ENCODE peak calls at places on chromosomes 1 and 21, in seven cellular contexts. B is NCI-H510A; N is activated CD4-positive, alpha-beta T cell treated with anti-CD3 and anti-CD28 coated beads for 24 hours; D is MM.1S; U is kidney epithelial cell; Y is activated T-helper 1 cell treated with anti-CD3 and anti-CD28 coated beads, Interleukin-12 subunit alpha, Interleukin-12 subunit beta, Interleukin-2, Interleukin-4 antibody, amounts not matched to agents 30 ng/mL and 10 ng/mL and 1 ng/mL, durations not matched to agents 14 hours and 24 hours and 36 hours; H is neuronal stem cell. F is an unnamed sample.

GRCh38 chr1:234656981-234657651 is 47.1 kb upstream of the IRF2BP2 start:
- DNase-seq in D (peak; percentile 11), U (peak; percentile 90), B (no peak), N (no peak), Y (no peak), H (no peak), F (peak; percentile 83)

GRCh38 chr21:37758997-37759396 is 157.3 kb downstream of the KCNJ6 start:
- DNase-seq in N (no peak), Y (no peak), D (peak; percentile 40), H (peak; percentile 17), B (peak; percentile 42), U (no peak), F (peak; percentile 23)

GRCh38 chr1:38239258-38239657 is 192.7 kb upstream of the POU3F1 start:
- DNase-seq in B (no peak), H (no peak), U (no peak), Y (no peak), D (no peak), N (no peak), F (no peak)

GRCh38 chr1:201016211-201016651 is 7.3 kb downstream of the KIF21B start:
- DNase-seq in B (no peak), N (no peak), U (no peak), D (no peak), H (no peak), Y (no peak), F (no peak)

GRCh38 chr1:165633624-165634023 is 2.6 kb downstream of the MGST3 start:
- DNase-seq in D (no peak), B (no peak), Y (no peak), N (no peak), H (no peak), U (no peak), F (no peak)

GRCh38 chr1:245143849-245144248 is 10.9 kb upstream of the KIF26B start:
- DNase-seq in H (no peak), U (no peak), N (no peak), Y (no peak), D (no peak), B (no peak), F (no peak)

GRCh38 chr1:53197301-53198205 is 929 bp downstream of the CPT2 start:
- DNase-seq in U (no peak), B (no peak), N (no peak), D (no peak), H (no peak), Y (no peak), F (no peak)

GRCh38 chr1:223033658-223034057 is 109.4 kb downstream of the TLR5 start:
- DNase-seq in D (no peak), U (no peak), B (no peak), Y (no peak), N (no peak), H (no peak), F (no peak)

GRCh38 chr1:201346337-201346939 is 31.0 kb downstream of the TNNT2 start:
- DNase-seq in N (no peak), D (peak; percentile 27), B (no peak), H (peak; percentile 52), U (no peak), Y (no peak), F (peak; percentile 73)

GRCh38 chr1:234926574-234927311 is 201.9 kb downstream of the TOMM20 start:
- DNase-seq in D (peak; percentile 66), N (peak; percentile 12), H (no peak), U (no peak), Y (peak; percentile 66), B (no peak), F (no peak)

F was measured in A549.